ENCODE peak calls at places on chromosomes 4 and X, in seven cellular contexts. R is CD4-positive, alpha-beta T cell; V is left ventricle myocardium inferior; Q is lung; H is brain microvascular endothelial cell; J is IMR-90; A is right lobe of liver. Y is an unnamed sample.
A peak's percentile ranks its signal among the peaks of the same experiment; 100 is the strongest.

GRCh38 chr4:175070444-175070843 is 152.3 kb downstream of the ADAM29 start:
- DNase-seq in R (no peak), V (no peak), Q (no peak), H (no peak), J (no peak), A (no peak), Y (no peak)

GRCh38 chr4:185015108-185015507 is 3.2 kb upstream of the HELT start:
- DNase-seq in R (no peak), V (no peak), Q (no peak), H (no peak), J (peak; percentile 6), A (no peak), Y (no peak)

GRCh38 chrX:45322820-45323219 is 122.1 kb upstream of the DIPK2B start:
- DNase-seq in R (no peak), V (no peak), Q (no peak), H (no peak), J (peak; percentile 45), A (no peak), Y (no peak)

GRCh38 chr4:2787230-2788100 is 5.4 kb upstream of the SH3BP2 start:
- DNase-seq in R (no peak), V (no peak), Q (no peak), H (no peak), J (no peak), A (peak; percentile 51), Y (peak; percentile 91)

GRCh38 chr4:13701937-13702446 is 74.5 kb upstream of the BOD1L1 start:
- DNase-seq in R (no peak), V (no peak), Q (no peak), H (peak; percentile 11), J (peak; percentile 62), A (peak; percentile 50), Y (no peak)

GRCh38 chr4:131091896-131092295 is 1995.9 kb downstream of the C4orf33 start:
- DNase-seq in R (no peak), V (no peak), Q (no peak), H (no peak), J (peak; percentile 4), A (no peak), Y (no peak)

GRCh38 chrX:16433021-16433420 is 216.9 kb upstream of the S100G start:
- DNase-seq in R (no peak), V (no peak), Q (no peak), H (no peak), J (no peak), A (no peak), Y (no peak)

GRCh38 chrX:109533631-109534030 is 3.0 kb upstream of the NXT2 start:
- DNase-seq in R (no peak), V (no peak), Q (no peak), H (peak; percentile 6), J (peak; percentile 1), A (no peak), Y (no peak)

GRCh38 chrX:155070663-155070974 is 317 bp downstream of the CMC4 start:
- DNase-seq in R (no peak), V (no peak), Q (no peak), H (no peak), J (no peak), A (no peak), Y (no peak)

GRCh38 chr4:8592366-8593267 is at the start of gene CPZ:
- DNase-seq in R (no peak), V (no peak), Q (no peak), H (peak; percentile 32), J (peak; percentile 50), A (no peak), Y (no peak)

GRCh38 chr4:24210332-24210902 is 320.6 kb upstream of the PPARGC1A start:
- DNase-seq in R (no peak), V (no peak), Q (peak; percentile 79), H (peak; percentile 85), J (peak; percentile 96), A (peak; percentile 94), Y (no peak)

GRCh38 chrX:3638280-3638873 is 75.1 kb downstream of the PRKX start:
- DNase-seq in R (no peak), V (no peak), Q (no peak), H (peak; percentile 37), J (peak; percentile 48), A (no peak), Y (no peak)

GRCh38 chrX:123830309-123830708 is 29.5 kb upstream of the XIAP start:
- DNase-seq in R (no peak), V (no peak), Q (peak; percentile 36), H (no peak), J (no peak), A (peak; percentile 51), Y (no peak)

GRCh38 chrX:74535211-74535621 is 79.2 kb downstream of the RLIM start:
- DNase-seq in R (no peak), V (no peak), Q (no peak), H (peak; percentile 31), J (peak; percentile 71), A (no peak), Y (no peak)

GRCh38 chrX:12984629-12985303 is 9.9 kb downstream of the TMSB4X start:
- DNase-seq in R (peak; percentile 46), V (no peak), Q (no peak), H (peak; percentile 18), J (peak; percentile 35), A (no peak), Y (no peak)

GRCh38 chr4:105490523-105490922 is 16.7 kb upstream of the PPA2 start:
- DNase-seq in R (no peak), V (no peak), Q (no peak), H (no peak), J (no peak), A (no peak), Y (no peak)

GRCh38 chrX:101931104-101931493 is 728 bp downstream of the ZMAT1 start:
- DNase-seq in R (no peak), V (no peak), Q (no peak), H (no peak), J (no peak), A (no peak), Y (no peak)

GRCh38 chr4:92566284-92566683 is 262.5 kb downstream of the GRID2 start:
- DNase-seq in R (no peak), V (no peak), Q (no peak), H (no peak), J (no peak), A (no peak), Y (no peak)

GRCh38 chrX:23276475-23276874 is 58.2 kb upstream of the PTCHD1 start:
- DNase-seq in R (no peak), V (no peak), Q (no peak), H (no peak), J (no peak), A (no peak), Y (no peak)

GRCh38 chr4:82050806-82051205 is 323.0 kb downstream of the HNRNPD start:
- DNase-seq in R (no peak), V (no peak), Q (no peak), H (no peak), J (no peak), A (no peak), Y (no peak)

GRCh38 chr4:2786794-2787229 is 6.1 kb upstream of the SH3BP2 start:
- DNase-seq in R (no peak), V (no peak), Q (no peak), H (no peak), J (no peak), A (peak; percentile 53), Y (no peak)

DNA sequence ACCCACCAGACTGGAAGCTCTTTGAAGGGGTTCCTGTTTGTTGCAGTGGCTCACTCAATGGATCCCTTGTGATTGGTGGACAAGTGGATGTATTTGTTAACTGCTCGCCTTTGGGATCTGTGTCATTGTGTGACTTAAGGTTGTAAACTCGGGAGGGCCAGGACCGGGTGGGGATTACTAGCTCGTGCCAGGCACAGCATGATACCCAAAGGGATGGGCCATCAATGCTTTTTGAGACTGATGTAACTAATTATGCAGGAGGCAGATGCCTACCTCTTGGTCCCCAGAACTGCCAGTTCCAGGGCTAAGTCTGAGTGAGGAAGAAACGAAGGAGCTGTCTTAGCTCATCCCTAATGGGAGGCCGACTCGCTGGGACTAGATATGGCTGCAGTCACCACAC is 27.7 kb downstream of the UTP14A start:
- DNase-seq in R (no peak), V (no peak), Q (no peak), H (no peak), J (no peak), A (no peak), Y (no peak)
- H3K27me3 ChIP-seq in R (no peaks in the 10 kb centered on the region), V (no peaks in the 10 kb centered on the region), Q (no peaks in the 10 kb centered on the region), H (no peaks in the 10 kb centered on the region), J (peaks cover 41% of the 10 kb centered on the region), A (no peaks in the 10 kb centered on the region), Y (no peaks in the 10 kb centered on the region)

GRCh38 chr4:7207791-7208231 is 15.5 kb downstream of the SORCS2 start:
- DNase-seq in R (no peak), V (no peak), Q (no peak), H (no peak), J (no peak), A (no peak), Y (no peak)
- H3K27ac ChIP-seq in R (no peak overlapping the region), V (peak overlapping the region; percentile 81), Q (peak overlapping the region; percentile 4), H (peak overlapping the region; percentile 90), J (no peak overlapping the region), A (no peak overlapping the region), Y (no peak overlapping the region)

DNA sequence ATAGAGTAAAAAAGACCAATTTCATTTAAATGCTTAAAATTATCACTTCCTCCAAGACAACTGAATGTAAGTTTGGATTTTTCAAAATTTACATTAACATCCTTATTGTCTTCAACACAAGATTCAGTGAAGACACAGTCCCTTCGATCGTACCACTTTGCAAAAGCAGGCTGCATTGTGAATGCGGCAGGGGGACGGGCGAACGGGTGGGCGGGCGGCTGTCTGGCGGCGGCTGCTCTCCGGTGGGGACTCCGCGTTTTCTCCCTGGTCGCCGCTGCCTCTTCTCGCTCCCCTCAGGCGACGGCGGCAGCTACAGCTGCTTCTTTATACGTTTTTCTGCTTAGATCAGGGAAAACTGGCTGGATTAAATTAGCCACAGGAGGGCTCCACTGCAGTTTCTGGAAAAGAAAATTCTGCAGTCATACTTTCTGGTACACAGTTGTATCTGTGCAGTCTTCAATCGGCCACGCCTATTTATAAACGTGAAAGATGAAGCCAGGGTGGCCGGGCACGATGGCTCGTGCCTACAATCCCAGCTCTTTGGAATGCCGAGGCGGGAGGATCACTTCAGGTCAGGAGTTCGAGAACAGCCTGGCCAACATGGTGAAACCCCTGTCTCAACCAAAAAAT is 33.9 kb upstream of the HPF1 start:
- DNase-seq in R (no peak), V (no peak), Q (no peak), H (peak; percentile 75), J (peak; percentile 55), A (peak; percentile 51), Y (peak; percentile 77)
- TF ChIP-seq CTCF in R (no peak), V (peak; percentile 64), Q (peak; percentile 2), H (peak; percentile 73), J (peak; percentile 56), A (peak; percentile 40), Y (peak; percentile 32)

DNA sequence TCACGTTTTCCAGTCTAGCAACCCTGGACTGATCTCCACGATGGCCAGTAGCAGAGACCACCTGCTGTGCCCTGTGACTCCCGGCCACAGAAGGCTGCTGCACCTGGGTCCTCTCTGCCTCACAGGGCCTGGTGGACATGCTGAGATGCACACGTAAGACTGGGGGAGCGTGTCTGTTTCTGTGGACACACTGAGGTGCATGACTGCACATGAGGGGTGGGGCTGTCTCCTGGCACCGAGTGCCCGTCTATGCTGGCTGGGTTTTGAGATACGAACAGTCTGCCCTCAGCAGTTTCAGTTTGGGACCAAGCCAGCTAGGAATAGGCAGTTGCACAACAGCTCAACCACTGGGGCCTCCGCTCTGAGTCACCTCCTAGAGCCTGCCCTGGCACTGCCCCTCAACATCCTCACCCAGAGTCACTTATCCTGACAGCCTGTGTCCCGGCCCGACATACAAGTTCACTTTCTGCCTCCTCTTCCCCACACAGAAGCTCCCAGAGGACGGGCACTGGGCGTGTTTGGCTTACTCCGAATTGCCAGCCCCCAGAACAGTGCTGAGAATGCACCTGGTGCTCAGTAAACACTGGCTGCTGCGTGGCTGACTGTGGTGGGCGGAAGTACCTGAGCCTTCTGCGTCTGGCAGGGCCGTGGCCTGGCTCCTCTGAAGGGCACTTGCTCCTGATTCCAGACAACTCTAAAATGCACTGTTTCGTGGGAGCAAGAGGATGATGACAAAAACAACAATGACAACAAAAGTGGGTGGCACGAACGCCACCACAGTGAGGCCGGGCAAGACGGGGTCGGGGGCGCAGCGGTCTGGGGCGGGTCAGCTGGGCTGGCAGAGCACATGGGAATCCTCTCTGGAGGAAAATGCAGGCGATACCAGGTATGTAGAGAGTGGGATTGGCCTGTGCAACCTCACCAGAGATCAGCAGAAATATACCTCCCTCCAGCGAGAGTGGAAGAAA is 30.9 kb downstream of the RNF212 start:
- DNase-seq in R (no peak), V (peak; percentile 26), Q (peak; percentile 89), H (peak; percentile 44), J (peak; percentile 70), A (peak; percentile 58), Y (no peak)
- H3K27me3 ChIP-seq in R (peaks cover 4% of the 10 kb centered on the region), V (peaks cover 80% of the 10 kb centered on the region), Q (no peaks in the 10 kb centered on the region), H (no peaks in the 10 kb centered on the region), J (peaks cover 22% of the 10 kb centered on the region), A (no peaks in the 10 kb centered on the region), Y (no peaks in the 10 kb centered on the region)